ENCODE peak calls at places on chromosomes 11 and 22, in seven cellular contexts. One of them, this sample, is unnamed.
A peak's percentile ranks its signal among the peaks of the same experiment; 100 is the strongest.

GRCh38 chr11:46348986-46349401 is 1.7 kb downstream of the DGKZ start:
- DNase-seq in transverse colon: peak; percentile 46
- DNase-seq in A549: no peak
- DNase-seq in SK-N-SH: no peak
- DNase-seq in GM12878: no peak
- DNase-seq in sigmoid colon: no peak
- DNase-seq in stomach: no peak
- DNase-seq in this sample: no peak

GRCh38 chr22:20931126-20931654 is 14.0 kb downstream of the CRKL start:
- DNase-seq in transverse colon: no peak
- DNase-seq in A549: no peak
- DNase-seq in SK-N-SH: no peak
- DNase-seq in sigmoid colon: no peak
- DNase-seq in GM12878: no peak
- DNase-seq in stomach: no peak
- DNase-seq in this sample: no peak

GRCh38 chr11:70517996-70518907 is 119.9 kb downstream of the CTTN start:
- DNase-seq in SK-N-SH: peak; percentile 31
- DNase-seq in stomach: no peak
- DNase-seq in transverse colon: no peak
- DNase-seq in A549: no peak
- DNase-seq in GM12878: no peak
- DNase-seq in sigmoid colon: no peak
- DNase-seq in this sample: no peak

GRCh38 chr11:111852103-111852502 is 19.3 kb downstream of the ALG9 start:
- DNase-seq in transverse colon: no peak
- DNase-seq in sigmoid colon: no peak
- DNase-seq in SK-N-SH: no peak
- DNase-seq in stomach: no peak
- DNase-seq in A549: no peak
- DNase-seq in GM12878: no peak
- DNase-seq in this sample: no peak

GRCh38 chr11:29131055-29131454 is 885.8 kb downstream of the KCNA4 start:
- DNase-seq in sigmoid colon: no peak
- DNase-seq in SK-N-SH: no peak
- DNase-seq in A549: no peak
- DNase-seq in transverse colon: no peak
- DNase-seq in GM12878: no peak
- DNase-seq in stomach: no peak
- DNase-seq in this sample: no peak

GRCh38 chr11:73981051-73981805 is 1.4 kb downstream of the UCP2 start:
- DNase-seq in stomach: no peak
- DNase-seq in SK-N-SH: no peak
- DNase-seq in transverse colon: no peak
- DNase-seq in sigmoid colon: peak; percentile 39
- DNase-seq in A549: no peak
- DNase-seq in GM12878: no peak
- DNase-seq in this sample: no peak

GRCh38 chr22:40829131-40829530 is 10.0 kb upstream of the SLC25A17 start:
- DNase-seq in sigmoid colon: no peak
- DNase-seq in transverse colon: no peak
- DNase-seq in SK-N-SH: no peak
- DNase-seq in stomach: no peak
- DNase-seq in A549: no peak
- DNase-seq in GM12878: no peak
- DNase-seq in this sample: no peak

GRCh38 chr11:102345923-102346322 is 1.1 kb upstream of the BIRC2 start:
- DNase-seq in A549: peak; percentile 37
- DNase-seq in stomach: no peak
- DNase-seq in transverse colon: no peak
- DNase-seq in GM12878: no peak
- DNase-seq in SK-N-SH: no peak
- DNase-seq in sigmoid colon: no peak
- DNase-seq in this sample: no peak

GRCh38 chr11:45543808-45544422 is 121.5 kb downstream of the CHST1 start:
- DNase-seq in A549: peak; percentile 11
- DNase-seq in SK-N-SH: no peak
- DNase-seq in transverse colon: no peak
- DNase-seq in sigmoid colon: no peak
- DNase-seq in stomach: no peak
- DNase-seq in GM12878: no peak
- DNase-seq in this sample: no peak

GRCh38 chr11:3225159-3225758 is 6.6 kb upstream of the MRGPRG start:
- DNase-seq in GM12878: no peak
- DNase-seq in SK-N-SH: peak; percentile 39
- DNase-seq in transverse colon: no peak
- DNase-seq in A549: no peak
- DNase-seq in sigmoid colon: peak; percentile 58
- DNase-seq in stomach: no peak
- DNase-seq in this sample: no peak

GRCh38 chr11:77039491-77040400 is 5.5 kb downstream of the B3GNT6 start:
- DNase-seq in A549: no peak
- DNase-seq in stomach: no peak
- DNase-seq in GM12878: no peak
- DNase-seq in transverse colon: peak; percentile 74
- DNase-seq in sigmoid colon: peak; percentile 54
- DNase-seq in SK-N-SH: peak; percentile 81
- DNase-seq in this sample: no peak

GRCh38 chr11:2549876-2550605 is 105.2 kb downstream of the KCNQ1 start:
- DNase-seq in GM12878: no peak
- DNase-seq in SK-N-SH: no peak
- DNase-seq in stomach: no peak
- DNase-seq in sigmoid colon: peak; percentile 57
- DNase-seq in A549: no peak
- DNase-seq in transverse colon: peak; percentile 6
- DNase-seq in this sample: peak; percentile 67

GRCh38 chr22:42635531-42635930 is 4.9 kb downstream of the ATP5MGL start:
- DNase-seq in stomach: peak; percentile 67
- DNase-seq in sigmoid colon: peak; percentile 88
- DNase-seq in GM12878: no peak
- DNase-seq in A549: peak; percentile 71
- DNase-seq in SK-N-SH: no peak
- DNase-seq in transverse colon: peak; percentile 55
- DNase-seq in this sample: no peak

GRCh38 chr11:27254744-27255446 is 108.1 kb downstream of the CCDC34 start:
- DNase-seq in sigmoid colon: no peak
- DNase-seq in SK-N-SH: no peak
- DNase-seq in A549: no peak
- DNase-seq in transverse colon: no peak
- DNase-seq in stomach: no peak
- DNase-seq in GM12878: no peak
- DNase-seq in this sample: no peak

GRCh38 chr22:27378343-27378800 is 423.2 kb downstream of the MN1 start:
- DNase-seq in GM12878: no peak
- DNase-seq in stomach: no peak
- DNase-seq in A549: no peak
- DNase-seq in sigmoid colon: no peak
- DNase-seq in transverse colon: no peak
- DNase-seq in SK-N-SH: no peak
- DNase-seq in this sample: no peak

GRCh38 chr11:118606157-118606843 is 1.1 kb upstream of the PHLDB1 start:
- DNase-seq in sigmoid colon: peak; percentile 77
- DNase-seq in GM12878: no peak
- DNase-seq in A549: no peak
- DNase-seq in transverse colon: no peak
- DNase-seq in SK-N-SH: no peak
- DNase-seq in stomach: peak; percentile 22
- DNase-seq in this sample: peak; percentile 57

GRCh38 chr11:69035959-69036340 is 12.8 kb upstream of the TPCN2 start:
- DNase-seq in sigmoid colon: peak; percentile 82
- DNase-seq in stomach: no peak
- DNase-seq in GM12878: no peak
- DNase-seq in transverse colon: no peak
- DNase-seq in A549: no peak
- DNase-seq in SK-N-SH: no peak
- DNase-seq in this sample: peak; percentile 61

GRCh38 chr11:35525501-35526175 is at the start of gene PAMR1:
- DNase-seq in A549: no peak
- DNase-seq in sigmoid colon: peak; percentile 89
- DNase-seq in transverse colon: peak; percentile 29
- DNase-seq in stomach: peak; percentile 33
- DNase-seq in GM12878: no peak
- DNase-seq in SK-N-SH: no peak
- DNase-seq in this sample: peak; percentile 39

GRCh38 chr22:45026511-45026910 is 16.7 kb upstream of the PHF21B start:
- DNase-seq in transverse colon: no peak
- DNase-seq in SK-N-SH: no peak
- DNase-seq in GM12878: no peak
- DNase-seq in A549: no peak
- DNase-seq in sigmoid colon: no peak
- DNase-seq in stomach: no peak
- DNase-seq in this sample: no peak

GRCh38 chr22:19765477-19766234 is 5.1 kb downstream of the TBX1 start:
- DNase-seq in A549: no peak
- DNase-seq in GM12878: no peak
- DNase-seq in transverse colon: no peak
- DNase-seq in SK-N-SH: no peak
- DNase-seq in stomach: no peak
- DNase-seq in sigmoid colon: no peak
- DNase-seq in this sample: no peak

GRCh38 chr11:7657306-7658025 is 15.8 kb downstream of the CYB5R2 start:
- DNase-seq in GM12878: no peak
- DNase-seq in SK-N-SH: peak; percentile 68
- DNase-seq in A549: peak; percentile 77
- DNase-seq in stomach: peak; percentile 49
- DNase-seq in transverse colon: peak; percentile 64
- DNase-seq in sigmoid colon: peak; percentile 78
- DNase-seq in this sample: peak; percentile 61

GRCh38 chr11:67434395-67434881 is 3.0 kb downstream of the PTPRCAP start:
- DNase-seq in SK-N-SH: no peak
- DNase-seq in transverse colon: no peak
- DNase-seq in GM12878: no peak
- DNase-seq in stomach: no peak
- DNase-seq in A549: no peak
- DNase-seq in sigmoid colon: no peak
- DNase-seq in this sample: no peak

GRCh38 chr22:39808087-39808486 is 85.5 kb downstream of the ENTHD1 start:
- DNase-seq in SK-N-SH: peak; percentile 4
- DNase-seq in transverse colon: peak; percentile 53
- DNase-seq in A549: peak; percentile 36
- DNase-seq in sigmoid colon: no peak
- DNase-seq in stomach: no peak
- DNase-seq in GM12878: no peak
- DNase-seq in this sample: no peak
- TF ChIP-seq CTCF in SK-N-SH: peak; percentile 24
- TF ChIP-seq CTCF in transverse colon: no peak
- TF ChIP-seq CTCF in A549: no peak
- TF ChIP-seq CTCF in sigmoid colon: no peak
- TF ChIP-seq CTCF in stomach: no peak
- TF ChIP-seq CTCF in GM12878: peak; percentile 27
- TF ChIP-seq CTCF in this sample: no peak

GRCh38 chr22:46354176-46354992 is 18.9 kb downstream of the TRMU start:
- DNase-seq in GM12878: no peak
- DNase-seq in SK-N-SH: no peak
- DNase-seq in stomach: no peak
- DNase-seq in sigmoid colon: no peak
- DNase-seq in transverse colon: peak; percentile 6
- DNase-seq in A549: no peak
- DNase-seq in this sample: no peak

GRCh38 chr22:46351767-46352166 is 16.3 kb downstream of the TRMU start:
- DNase-seq in SK-N-SH: no peak
- DNase-seq in A549: no peak
- DNase-seq in GM12878: no peak
- DNase-seq in sigmoid colon: no peak
- DNase-seq in stomach: no peak
- DNase-seq in transverse colon: no peak
- DNase-seq in this sample: no peak

GRCh38 chr22:46353483-46354105 is 18.1 kb downstream of the TRMU start:
- DNase-seq in sigmoid colon: no peak
- DNase-seq in transverse colon: no peak
- DNase-seq in stomach: peak; percentile 49
- DNase-seq in GM12878: no peak
- DNase-seq in SK-N-SH: no peak
- DNase-seq in A549: no peak
- DNase-seq in this sample: no peak

GRCh38 chr22:46352276-46352675 is 16.8 kb downstream of the TRMU start:
- DNase-seq in transverse colon: no peak
- DNase-seq in SK-N-SH: no peak
- DNase-seq in GM12878: no peak
- DNase-seq in stomach: no peak
- DNase-seq in A549: no peak
- DNase-seq in sigmoid colon: no peak
- DNase-seq in this sample: no peak

GRCh38 chr22:46352691-46353386 is 17.3 kb downstream of the TRMU start:
- DNase-seq in transverse colon: peak; percentile 6
- DNase-seq in GM12878: no peak
- DNase-seq in A549: peak; percentile 42
- DNase-seq in SK-N-SH: no peak
- DNase-seq in sigmoid colon: no peak
- DNase-seq in stomach: peak; percentile 74
- DNase-seq in this sample: no peak
- TF ChIP-seq EP300 in transverse colon: no peak
- TF ChIP-seq EP300 in GM12878: no peak
- TF ChIP-seq EP300 in A549: no peak
- TF ChIP-seq EP300 in SK-N-SH: no peak
- TF ChIP-seq EP300 in sigmoid colon: no peak
- TF ChIP-seq EP300 in stomach: no peak
- TF ChIP-seq EP300 in this sample: no peak

GRCh38 chr11:86749376-86749775 is 51.0 kb upstream of the PRSS23 start:
- DNase-seq in GM12878: no peak
- DNase-seq in A549: peak; percentile 67
- DNase-seq in stomach: no peak
- DNase-seq in transverse colon: no peak
- DNase-seq in SK-N-SH: no peak
- DNase-seq in sigmoid colon: no peak
- DNase-seq in this sample: no peak
- TF ChIP-seq CTCF in GM12878: no peak
- TF ChIP-seq CTCF in A549: no peak
- TF ChIP-seq CTCF in stomach: no peak
- TF ChIP-seq CTCF in transverse colon: no peak
- TF ChIP-seq CTCF in SK-N-SH: peak; percentile 38
- TF ChIP-seq CTCF in sigmoid colon: no peak
- TF ChIP-seq CTCF in this sample: no peak

GRCh38 chr11:126146454-126147192 is 64.8 kb downstream of the RPUSD4 start:
- DNase-seq in GM12878: no peak
- DNase-seq in SK-N-SH: no peak
- DNase-seq in transverse colon: no peak
- DNase-seq in sigmoid colon: no peak
- DNase-seq in A549: no peak
- DNase-seq in stomach: no peak
- DNase-seq in this sample: peak; percentile 43
- TF ChIP-seq EP300 in GM12878: no peak
- TF ChIP-seq EP300 in SK-N-SH: no peak
- TF ChIP-seq EP300 in transverse colon: no peak
- TF ChIP-seq EP300 in sigmoid colon: no peak
- TF ChIP-seq EP300 in A549: no peak
- TF ChIP-seq EP300 in stomach: no peak
- TF ChIP-seq EP300 in this sample: no peak

GRCh38 chr11:97516688-97517087 is 1126.9 kb downstream of the JRKL start:
- DNase-seq in GM12878: no peak
- DNase-seq in A549: no peak
- DNase-seq in stomach: no peak
- DNase-seq in sigmoid colon: no peak
- DNase-seq in transverse colon: no peak
- DNase-seq in SK-N-SH: peak; percentile 5
- DNase-seq in this sample: no peak
- TF ChIP-seq CTCF in GM12878: no peak
- TF ChIP-seq CTCF in A549: no peak
- TF ChIP-seq CTCF in stomach: no peak
- TF ChIP-seq CTCF in sigmoid colon: no peak
- TF ChIP-seq CTCF in transverse colon: no peak
- TF ChIP-seq CTCF in SK-N-SH: no peak
- TF ChIP-seq CTCF in this sample: no peak